ENCODE peak calls at places on chromosomes 5 and 9, in six cellular contexts. K is CD8-positive, alpha-beta memory T cell; V is A549; W is lung; Q is H1; N is cardiac muscle cell. C is an unnamed sample. For H3K9me3, the result is how much of the 10 kb centered on the place peaks cover.

GRCh38 chr9:110116543-110116885 is 91.4 kb downstream of the C9orf152 start:
- DNase-seq in K (no peak), V (peak), W (no peak), Q (no peak), N (no peak), C (no peak)

GRCh38 chr5:71998746-71999145 is 108.5 kb upstream of the MAP1B start:
- DNase-seq in K (no peak), V (no peak), W (no peak), Q (no peak), N (no peak), C (no peak)

GRCh38 chr5:73861313-73861978 is 235.4 kb downstream of the ARHGEF28 start:
- DNase-seq in K (no peak), V (no peak), W (no peak), Q (no peak), N (no peak), C (no peak)

GRCh38 chr9:86637515-86637914 is 283.3 kb upstream of the TUT7 start:
- DNase-seq in K (no peak), V (no peak), W (no peak), Q (peak), N (peak), C (peak)

GRCh38 chr5:12399868-12400267 is 495.6 kb upstream of the CTNND2 start:
- DNase-seq in K (no peak), V (no peak), W (no peak), Q (no peak), N (no peak), C (no peak)

GRCh38 chr5:54738118-54738972 is 220.8 kb downstream of the SNX18 start:
- DNase-seq in K (no peak), V (no peak), W (peak), Q (no peak), N (no peak), C (no peak)

GRCh38 chr9:90815183-90815943 is 13.7 kb downstream of the SYK start:
- DNase-seq in K (no peak), V (no peak), W (no peak), Q (no peak), N (no peak), C (no peak)

GRCh38 chr5:9358961-9359686 is 186.8 kb downstream of the SEMA5A start:
- DNase-seq in K (no peak), V (no peak), W (no peak), Q (no peak), N (no peak), C (no peak)

GRCh38 chr9:73219985-73220626 is 68.4 kb downstream of the ANXA1 start:
- DNase-seq in K (no peak), V (no peak), W (no peak), Q (no peak), N (no peak), C (no peak)

GRCh38 chr5:25963251-25964008 is 1075.0 kb downstream of the CDH9 start:
- DNase-seq in K (no peak), V (peak), W (no peak), Q (no peak), N (no peak), C (no peak)

GRCh38 chr5:123708074-123708806 is 196.3 kb downstream of the CSNK1G3 start:
- DNase-seq in K (no peak), V (no peak), W (no peak), Q (no peak), N (no peak), C (no peak)

GRCh38 chr5:90968319-90968718 is 409.7 kb downstream of the ADGRV1 start:
- DNase-seq in K (no peak), V (no peak), W (no peak), Q (no peak), N (no peak), C (no peak)

DNA sequence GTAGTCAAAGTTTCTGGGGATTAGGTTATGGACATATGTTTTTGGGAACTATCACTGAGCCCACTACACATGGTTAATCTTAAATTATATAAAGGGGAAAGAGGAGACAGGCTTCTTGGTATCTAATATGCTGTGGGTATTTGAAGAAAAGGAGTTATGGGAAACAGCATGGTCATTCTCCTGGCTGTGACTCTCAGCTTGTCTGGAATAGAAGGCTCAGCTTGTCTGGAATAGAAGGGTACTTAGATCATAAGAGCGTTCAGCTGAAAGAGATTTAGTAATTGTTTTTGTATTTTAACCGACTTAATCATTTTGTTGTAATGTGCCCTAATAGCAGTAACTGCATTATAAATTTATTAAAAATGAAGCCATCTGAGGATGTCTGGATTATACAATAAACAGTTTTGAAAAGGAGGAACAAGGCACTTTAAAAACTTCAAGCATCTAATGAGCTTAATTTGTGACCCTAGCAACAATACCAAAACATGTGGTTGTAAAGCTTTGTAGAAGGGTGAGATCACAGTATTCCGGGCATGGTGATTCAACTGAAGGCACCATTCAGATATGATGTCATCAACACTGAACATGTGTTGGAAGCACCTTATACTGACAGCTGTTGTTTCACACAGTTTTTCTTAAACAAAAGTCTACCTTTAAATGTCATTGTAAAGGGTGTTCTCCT is 2174.2 kb upstream of the WWC1 start:
- DNase-seq in K (no peak), V (no peak), W (no peak), Q (no peak), N (no peak), C (no peak)
- H3K9me3 ChIP-seq in K (under half), V (under half), W (under half), Q (under half), N (under half), C (under half)

DNA sequence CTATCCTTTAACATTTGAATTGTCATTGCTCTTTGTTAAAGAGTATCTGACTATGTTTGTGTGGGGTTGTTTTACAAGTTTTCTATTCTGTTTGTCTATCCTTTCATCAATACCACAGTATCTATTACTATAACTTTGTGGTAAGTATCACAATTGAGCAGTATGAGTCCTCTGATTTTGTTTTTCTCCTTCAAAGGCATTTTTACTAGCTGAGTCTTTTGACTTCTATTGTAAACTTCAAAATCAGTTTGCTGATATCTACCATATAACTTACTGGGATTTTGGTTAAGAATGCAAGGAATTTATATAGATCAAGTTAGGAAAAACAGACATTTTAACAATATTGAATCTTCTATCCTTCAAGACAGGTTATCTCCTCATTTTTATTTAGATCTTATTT is 789.8 kb upstream of the PTPRD start:
- DNase-seq in K (no peak), V (no peak), W (no peak), Q (no peak), N (no peak), C (no peak)
- H3K9me3 ChIP-seq in K (under half), V (under half), W (under half), Q (under half), N (under half), C (under half)

DNA sequence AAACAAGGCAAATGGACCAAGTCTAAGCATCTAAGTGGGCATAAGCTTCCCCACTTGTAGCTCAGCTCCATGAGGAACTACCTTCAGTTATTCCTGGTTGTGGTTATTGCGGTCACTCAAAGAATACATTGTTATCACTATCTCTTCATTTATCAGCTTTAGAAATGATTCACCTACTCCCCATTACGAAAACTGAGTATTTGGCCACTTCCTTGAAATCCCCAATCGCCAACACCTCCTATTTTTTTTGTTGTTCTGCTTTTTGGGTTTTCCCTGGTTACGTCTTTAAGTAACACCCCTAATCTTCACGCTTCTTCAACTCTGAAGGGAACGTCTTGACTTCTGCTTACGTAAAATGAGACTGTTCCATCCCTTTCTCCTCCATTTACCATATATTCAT is 20.7 kb downstream of the MAPK9 start:
- DNase-seq in K (no peak), V (no peak), W (no peak), Q (no peak), N (no peak), C (no peak)
- H3K9me3 ChIP-seq in K (under half), V (half or more), W (under half), Q (under half), N (under half), C (under half)

GRCh38 chr5:94102849-94103248 is 361.4 kb upstream of the POU5F2 start:
- DNase-seq in K (no peak), V (no peak), W (no peak), Q (no peak), N (no peak), C (no peak)
- H3K9me3 ChIP-seq in K (under half), V (under half), W (under half), Q (under half), N (under half), C (under half)

GRCh38 chr5:178360231-178360925 is 127.8 kb upstream of the PHYKPL start:
- DNase-seq in K (no peak), V (no peak), W (no peak), Q (no peak), N (no peak), C (no peak)

GRCh38 chr5:178360926-178361235 is 128.3 kb upstream of the PHYKPL start:
- DNase-seq in K (no peak), V (no peak), W (no peak), Q (no peak), N (no peak), C (no peak)

GRCh38 chr5:178363501-178364325 is 131.1 kb upstream of the PHYKPL start:
- DNase-seq in K (no peak), V (no peak), W (no peak), Q (no peak), N (no peak), C (no peak)

GRCh38 chr5:178359738-178360137 is 127.1 kb upstream of the PHYKPL start:
- DNase-seq in K (no peak), V (no peak), W (no peak), Q (no peak), N (no peak), C (no peak)

DNA sequence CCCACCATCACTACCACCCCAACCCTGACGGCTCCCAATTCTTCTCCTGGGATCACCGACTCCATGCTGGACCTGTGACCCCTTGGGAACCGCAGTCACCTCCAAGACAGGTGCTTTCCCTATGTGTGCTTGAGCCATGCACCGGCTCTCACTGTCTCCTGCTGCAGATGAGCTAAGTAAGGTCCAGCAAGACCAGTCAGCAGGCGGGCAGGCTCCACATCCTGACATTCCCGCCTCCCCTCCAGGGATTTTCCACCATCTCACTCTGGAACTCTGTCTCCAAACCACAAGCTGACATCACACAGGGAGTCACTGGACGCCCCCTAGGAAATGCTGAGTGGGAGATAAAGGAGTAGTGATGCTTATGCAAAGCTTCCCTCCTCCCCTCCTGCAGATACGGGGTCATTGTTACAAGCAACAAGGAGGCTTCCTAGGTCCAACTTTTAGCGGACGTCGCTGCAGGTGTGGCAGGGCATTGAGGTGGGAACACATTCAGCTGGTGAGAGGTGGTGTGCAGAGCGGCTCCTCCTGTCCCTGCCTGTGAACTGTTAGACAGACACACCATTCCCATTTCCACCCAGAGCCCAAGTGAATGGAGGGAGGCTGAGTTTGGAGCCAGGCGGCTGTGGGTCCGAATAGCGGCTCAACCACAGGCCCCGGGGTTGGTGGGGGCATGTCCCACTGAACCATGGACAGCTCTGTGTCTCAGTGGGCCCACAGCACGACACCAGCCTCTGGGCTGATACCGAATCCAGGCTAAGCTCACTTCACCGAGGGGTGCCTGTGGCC is 129.2 kb upstream of the PHYKPL start:
- DNase-seq in K (no peak), V (no peak), W (no peak), Q (no peak), N (no peak), C (no peak)
- H3K9me3 ChIP-seq in K (under half), V (under half), W (under half), Q (under half), N (under half), C (under half)

GRCh38 chr5:141342773-141343172 is 856 bp upstream of the PCDHGA3 start:
- DNase-seq in K (no peak), V (no peak), W (no peak), Q (no peak), N (peak), C (no peak)
- H3K9me3 ChIP-seq in K (under half), V (under half), W (half or more), Q (under half), N (under half), C (under half)

GRCh38 chr5:178931846-178932760 is 8.9 kb upstream of the ZNF454 start:
- DNase-seq in K (no peak), V (no peak), W (no peak), Q (no peak), N (no peak), C (no peak)
- H3K9me3 ChIP-seq in K (half or more), V (half or more), W (half or more), Q (half or more), N (under half), C (under half)

GRCh38 chr5:60076746-60077145 is 183.2 kb upstream of the PDE4D start:
- DNase-seq in K (no peak), V (no peak), W (no peak), Q (no peak), N (no peak), C (peak)

DNA sequence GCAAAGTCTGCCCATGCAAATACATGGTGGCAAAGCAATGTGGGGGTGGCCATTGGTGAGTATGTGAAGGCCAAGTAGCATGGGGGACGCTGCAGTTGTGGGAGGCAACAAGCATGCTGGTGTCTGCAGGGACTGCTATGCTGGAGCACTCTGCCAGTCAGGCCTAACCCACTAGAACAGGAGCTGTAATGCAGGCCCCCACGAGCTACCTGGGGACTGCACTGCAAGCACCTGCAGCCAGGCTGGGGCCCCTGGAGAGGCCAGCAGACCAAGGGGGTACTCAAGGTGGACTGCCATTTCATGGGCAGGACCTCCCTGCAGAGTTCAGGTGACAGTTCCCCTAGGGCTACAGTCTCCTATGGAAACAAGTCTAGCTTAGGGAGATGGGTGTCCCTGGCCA is 183.8 kb upstream of the PDE4D start:
- DNase-seq in K (no peak), V (no peak), W (no peak), Q (no peak), N (no peak), C (no peak)
- H3K9me3 ChIP-seq in K (under half), V (under half), W (under half), Q (under half), N (under half), C (under half)

DNA sequence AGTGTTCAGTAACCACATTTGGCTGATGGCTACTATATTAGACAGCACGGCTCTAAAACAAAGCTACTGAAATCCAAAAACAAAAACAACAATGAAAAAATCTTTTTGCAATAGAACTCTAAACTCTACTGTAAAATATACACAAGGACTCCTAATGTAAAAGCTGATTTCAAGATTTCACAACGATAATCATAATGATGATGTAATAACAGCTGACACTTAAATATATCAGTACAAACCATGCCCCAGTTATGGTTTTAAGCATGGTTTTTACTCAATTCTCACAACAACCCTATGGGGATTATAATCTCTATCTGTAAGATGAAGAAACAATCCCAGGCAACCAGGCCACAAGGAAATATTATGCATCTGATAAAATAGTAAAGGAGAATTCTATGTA is 3.3 kb downstream of the ZNF300 start:
- DNase-seq in K (no peak), V (no peak), W (no peak), Q (no peak), N (no peak), C (no peak)
- H3K9me3 ChIP-seq in K (under half), V (half or more), W (under half), Q (half or more), N (under half), C (under half)

C was measured in WERI-Rb-1.